ENCODE peak calls at places on chromosome 1, in ten cellular contexts. T, P, A, R, E, H, D, I, Q and V are unnamed samples.
A peak's percentile ranks its signal among the peaks of the same experiment; 100 is the strongest.

GRCh38 chr1:13607002-13607401 is 23.4 kb downstream of the PDPN start:
- DNase-seq in T (no peak), P (no peak), A (no peak), R (no peak), E (no peak), H (no peak), D (no peak), I (no peak), Q (no peak), V (no peak)

GRCh38 chr1:90187186-90187585 is 192.3 kb downstream of the ZNF326 start:
- DNase-seq in T (no peak), P (no peak), A (no peak), R (no peak), E (no peak), H (no peak), D (no peak), I (no peak), Q (no peak), V (no peak)

GRCh38 chr1:44677201-44677520 is 2.6 kb downstream of the ARMH1 start:
- DNase-seq in T (no peak), P (peak; percentile 27), A (no peak), R (peak; percentile 12), E (no peak), H (peak; percentile 5), D (no peak), I (no peak), Q (no peak), V (no peak)

GRCh38 chr1:45926302-45926701 is 122.9 kb downstream of the MAST2 start:
- DNase-seq in T (no peak), P (no peak), A (no peak), R (no peak), E (no peak), H (no peak), D (no peak), I (no peak), Q (no peak), V (no peak)

GRCh38 chr1:91622586-91622985 is 121.9 kb downstream of the CDC7 start:
- DNase-seq in T (no peak), P (no peak), A (no peak), R (no peak), E (no peak), H (peak; percentile 23), D (no peak), I (no peak), Q (peak; percentile 62), V (peak; percentile 84)

GRCh38 chr1:54708385-54708784 is 7.3 kb upstream of the TTC4 start:
- DNase-seq in T (no peak), P (no peak), A (no peak), R (no peak), E (no peak), H (no peak), D (no peak), I (no peak), Q (no peak), V (no peak)

GRCh38 chr1:9597361-9598315 is 8.9 kb downstream of the TMEM201 start:
- DNase-seq in T (no peak), P (no peak), A (no peak), R (no peak), E (no peak), H (no peak), D (no peak), I (no peak), Q (no peak), V (no peak)

GRCh38 chr1:188070848-188071247 is 1242.1 kb downstream of the PLA2G4A start:
- DNase-seq in T (no peak), P (no peak), A (no peak), R (no peak), E (no peak), H (no peak), D (no peak), I (no peak), Q (no peak), V (no peak)

GRCh38 chr1:58649555-58649954 is 50.3 kb downstream of the MYSM1 start:
- DNase-seq in T (peak; percentile 55), P (peak; percentile 24), A (no peak), R (no peak), E (no peak), H (no peak), D (no peak), I (peak; percentile 13), Q (peak; percentile 62), V (no peak)

GRCh38 chr1:14020006-14020405 is 320.0 kb downstream of the PRDM2 start:
- DNase-seq in T (no peak), P (no peak), A (no peak), R (no peak), E (no peak), H (no peak), D (no peak), I (no peak), Q (no peak), V (no peak)

GRCh38 chr1:56200446-56200845 is 378.9 kb downstream of the PLPP3 start:
- DNase-seq in T (no peak), P (no peak), A (no peak), R (no peak), E (no peak), H (no peak), D (peak; percentile 45), I (no peak), Q (no peak), V (peak; percentile 29)

GRCh38 chr1:110787328-110788071 is 85.4 kb upstream of the CD53 start:
- DNase-seq in T (no peak), P (peak; percentile 91), A (peak; percentile 22), R (no peak), E (no peak), H (no peak), D (no peak), I (peak; percentile 27), Q (no peak), V (no peak)

GRCh38 chr1:33878392-33878791 is 14.5 kb downstream of the HMGB4 start:
- DNase-seq in T (no peak), P (no peak), A (no peak), R (no peak), E (no peak), H (no peak), D (no peak), I (no peak), Q (no peak), V (no peak)

GRCh38 chr1:208089971-208090755 is 154.0 kb downstream of the PLXNA2 start:
- DNase-seq in T (no peak), P (no peak), A (no peak), R (no peak), E (no peak), H (peak; percentile 75), D (no peak), I (no peak), Q (no peak), V (no peak)

GRCh38 chr1:67393240-67393639 is 37.0 kb downstream of the SERBP1 start:
- DNase-seq in T (peak; percentile 69), P (no peak), A (no peak), R (no peak), E (no peak), H (no peak), D (no peak), I (no peak), Q (peak; percentile 81), V (peak; percentile 86)

GRCh38 chr1:234878288-234878687 is 250.3 kb downstream of the TOMM20 start:
- DNase-seq in T (no peak), P (no peak), A (no peak), R (no peak), E (no peak), H (no peak), D (no peak), I (no peak), Q (no peak), V (no peak)

GRCh38 chr1:84143796-84144565 is at the start of gene PRKACB:
- DNase-seq in T (no peak), P (peak; percentile 87), A (peak; percentile 6), R (no peak), E (no peak), H (no peak), D (no peak), I (no peak), Q (no peak), V (no peak)

GRCh38 chr1:230105754-230106625 is 39.0 kb downstream of the GALNT2 start:
- DNase-seq in T (no peak), P (peak; percentile 30), A (peak; percentile 62), R (peak; percentile 93), E (no peak), H (no peak), D (no peak), I (no peak), Q (peak; percentile 73), V (peak; percentile 49)

GRCh38 chr1:100034465-100034864 is 64.7 kb downstream of the SLC35A3 start:
- DNase-seq in T (no peak), P (peak; percentile 61), A (no peak), R (no peak), E (no peak), H (peak; percentile 25), D (no peak), I (no peak), Q (no peak), V (no peak)

GRCh38 chr1:203626910-203627246 is 246 bp downstream of the ATP2B4 start:
- DNase-seq in T (no peak), P (no peak), A (no peak), R (no peak), E (no peak), H (no peak), D (no peak), I (no peak), Q (no peak), V (no peak)